ENCODE peak calls at places on chromosome 5, in seven cellular contexts. R is GM23338, V is AG10803, Q is omental fat pad, E is fibroblast of lung, U is cardiac muscle cell, F is Caco-2. H is an unnamed sample.

GRCh38 chr5:43304520-43304919 is 8.7 kb downstream of the HMGCS1 start:
- DNase-seq in R (no peak), V (peak; percentile 28), Q (no peak), E (no peak), U (no peak), F (no peak), H (no peak)

GRCh38 chr5:154648706-154649105 is 106.5 kb upstream of the LARP1 start:
- DNase-seq in R (peak; percentile 24), V (no peak), Q (no peak), E (no peak), U (no peak), F (peak; percentile 60), H (no peak)

GRCh38 chr5:17037751-17038150 is 101.7 kb upstream of the MYO10 start:
- DNase-seq in R (no peak), V (peak; percentile 46), Q (no peak), E (peak; percentile 69), U (no peak), F (no peak), H (no peak)

GRCh38 chr5:37849641-37850040 is 9.8 kb upstream of the GDNF start:
- DNase-seq in R (no peak), V (peak; percentile 29), Q (no peak), E (no peak), U (no peak), F (no peak), H (no peak)

GRCh38 chr5:14628346-14628745 is 36.2 kb upstream of the OTULIN start:
- DNase-seq in R (peak; percentile 76), V (peak; percentile 43), Q (no peak), E (peak; percentile 53), U (peak; percentile 80), F (peak; percentile 55), H (peak; percentile 47)

GRCh38 chr5:61289241-61289640 is 42.8 kb upstream of the ZSWIM6 start:
- DNase-seq in R (peak; percentile 41), V (no peak), Q (no peak), E (no peak), U (no peak), F (no peak), H (no peak)

GRCh38 chr5:26805076-26805475 is 233.3 kb downstream of the CDH9 start:
- DNase-seq in R (no peak), V (no peak), Q (no peak), E (no peak), U (no peak), F (no peak), H (no peak)

GRCh38 chr5:171477101-171477500 is 57.7 kb downstream of the FGF18 start:
- DNase-seq in R (no peak), V (no peak), Q (no peak), E (peak; percentile 65), U (no peak), F (no peak), H (no peak)

GRCh38 chr5:151234476-151235238 is 10.8 kb upstream of the CCDC69 start:
- DNase-seq in R (no peak), V (peak; percentile 47), Q (no peak), E (peak; percentile 25), U (no peak), F (no peak), H (no peak)

GRCh38 chr5:132226516-132227234 is 978 bp downstream of the P4HA2 start:
- DNase-seq in R (peak; percentile 35), V (peak; percentile 42), Q (no peak), E (peak; percentile 68), U (no peak), F (peak; percentile 22), H (no peak)

GRCh38 chr5:4700082-4700481 is 440.0 kb upstream of the ADAMTS16 start:
- DNase-seq in R (peak; percentile 84), V (peak; percentile 65), Q (peak; percentile 45), E (peak; percentile 71), U (peak; percentile 83), F (peak; percentile 62), H (peak; percentile 63)

GRCh38 chr5:142697356-142697807 is 11.5 kb upstream of the FGF1 start:
- DNase-seq in R (no peak), V (peak; percentile 66), Q (no peak), E (peak; percentile 25), U (no peak), F (no peak), H (no peak)

GRCh38 chr5:102895223-102895622 is 140.1 kb downstream of the PAM start:
- DNase-seq in R (no peak), V (no peak), Q (no peak), E (no peak), U (no peak), F (no peak), H (no peak)

GRCh38 chr5:134098690-134099089 is 15.8 kb upstream of the TCF7 start:
- DNase-seq in R (no peak), V (no peak), Q (no peak), E (no peak), U (no peak), F (no peak), H (no peak)

GRCh38 chr5:68730220-68731010 is 363.4 kb upstream of the SLC30A5 start:
- DNase-seq in R (no peak), V (peak; percentile 71), Q (no peak), E (peak; percentile 87), U (peak; percentile 39), F (no peak), H (no peak)

GRCh38 chr5:151345808-151346478 is 1.4 kb downstream of the SLC36A2 start:
- DNase-seq in R (no peak), V (peak; percentile 29), Q (no peak), E (peak; percentile 28), U (no peak), F (no peak), H (no peak)

GRCh38 chr5:41519801-41520200 is 9.4 kb upstream of the PLCXD3 start:
- DNase-seq in R (peak; percentile 12), V (no peak), Q (no peak), E (no peak), U (no peak), F (no peak), H (no peak)

GRCh38 chr5:50564079-50564478 is 102.4 kb upstream of the PARP8 start:
- DNase-seq in R (no peak), V (no peak), Q (no peak), E (no peak), U (no peak), F (no peak), H (no peak)

GRCh38 chr5:37520811-37521210 is 141.7 kb downstream of the WDR70 start:
- DNase-seq in R (no peak), V (no peak), Q (no peak), E (no peak), U (no peak), F (no peak), H (no peak)

GRCh38 chr5:125043781-125044391 is 297.4 kb upstream of the ZNF608 start:
- DNase-seq in R (no peak), V (peak; percentile 86), Q (no peak), E (peak; percentile 95), U (peak; percentile 88), F (no peak), H (no peak)

GRCh38 chr5:53766683-53767082 is 206.2 kb downstream of the NDUFS4 start:
- DNase-seq in R (no peak), V (no peak), Q (no peak), E (no peak), U (no peak), F (peak; percentile 60), H (no peak)

DNA sequence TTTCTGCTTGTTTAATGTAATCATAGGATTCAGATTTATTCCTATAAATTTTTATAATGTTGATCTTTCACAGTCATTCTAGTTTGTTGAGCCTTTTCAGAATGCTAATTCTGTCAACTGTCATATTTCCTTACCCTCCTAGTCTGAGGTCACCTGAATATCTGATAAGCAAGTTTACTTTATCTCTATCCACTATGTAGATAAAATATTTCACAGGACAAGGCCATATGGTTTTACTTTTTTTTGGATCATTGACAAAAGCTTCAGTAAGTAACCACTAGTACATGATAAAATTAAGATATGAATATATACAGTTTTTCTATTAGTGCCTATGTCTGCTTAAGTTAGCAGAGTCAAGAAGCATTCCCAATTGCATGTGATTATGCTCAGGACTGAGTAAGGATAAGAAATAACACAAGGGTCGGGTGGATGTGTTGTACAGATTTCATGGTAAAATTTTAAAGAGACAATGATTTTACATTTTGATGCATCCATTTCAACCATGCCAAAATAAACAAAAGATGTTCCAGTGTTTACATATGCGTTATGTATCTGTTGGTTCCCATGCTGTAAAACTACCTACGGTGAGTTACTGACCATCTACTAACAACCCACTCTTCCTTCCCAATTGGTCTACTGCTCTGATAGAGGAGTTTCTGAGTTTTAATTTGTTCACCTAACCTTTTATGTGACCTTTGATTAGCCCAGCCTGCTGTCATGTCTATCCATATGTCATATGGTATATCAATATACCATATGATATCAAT is 1696.9 kb downstream of the MAT2B start:
- DNase-seq in R (no peak), V (no peak), Q (no peak), E (peak; percentile 8), U (no peak), F (no peak), H (no peak)
- TF ChIP-seq CTCF in R (no peak), V (no peak), Q (no peak), E (no peak), U (no peak), F (no peak), H (no peak)

GRCh38 chr5:94024625-94025024 is 283.2 kb upstream of the POU5F2 start:
- DNase-seq in R (no peak), V (no peak), Q (no peak), E (no peak), U (no peak), F (no peak), H (no peak)

GRCh38 chr5:94028001-94028400 is 286.6 kb upstream of the POU5F2 start:
- DNase-seq in R (no peak), V (no peak), Q (no peak), E (peak; percentile 45), U (no peak), F (no peak), H (no peak)

GRCh38 chr5:94024101-94024500 is 282.7 kb upstream of the POU5F2 start:
- DNase-seq in R (no peak), V (peak; percentile 39), Q (no peak), E (peak; percentile 52), U (no peak), F (no peak), H (no peak)

GRCh38 chr5:94027145-94027544 is 285.7 kb upstream of the POU5F2 start:
- DNase-seq in R (no peak), V (no peak), Q (no peak), E (no peak), U (no peak), F (no peak), H (no peak)

GRCh38 chr5:94025788-94026473 is 284.5 kb upstream of the POU5F2 start:
- DNase-seq in R (peak; percentile 29), V (no peak), Q (no peak), E (no peak), U (no peak), F (peak; percentile 44), H (no peak)
- TF ChIP-seq CTCF in R (peak; percentile 47), V (no peak), Q (no peak), E (no peak), U (no peak), F (peak; percentile 2), H (no peak)

GRCh38 chr5:96652769-96653455 is 9.3 kb upstream of the CAST start:
- DNase-seq in R (peak; percentile 30), V (no peak), Q (no peak), E (peak; percentile 57), U (no peak), F (peak; percentile 62), H (no peak)
- TF ChIP-seq CTCF in R (no peak), V (no peak), Q (no peak), E (no peak), U (no peak), F (no peak), H (no peak)

DNA sequence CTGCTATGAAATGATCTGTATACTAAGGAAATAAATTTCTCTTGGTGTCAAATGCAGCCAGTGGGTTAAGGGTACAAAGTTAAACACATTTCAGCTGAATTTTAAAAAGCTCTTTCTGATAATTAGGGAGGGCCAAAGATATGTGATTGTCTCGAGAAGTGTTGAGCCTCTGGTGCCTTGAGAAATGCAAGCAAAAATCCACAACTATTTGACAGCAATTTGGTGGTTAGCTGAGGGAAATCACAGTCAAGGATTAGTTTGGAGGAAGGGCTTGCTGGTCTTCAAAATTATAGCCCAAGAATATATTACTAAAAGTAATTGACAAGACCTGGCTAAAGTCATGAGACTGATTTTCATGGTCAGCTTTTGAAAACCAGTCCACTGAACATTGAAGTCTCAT is 255.7 kb upstream of the PPP1R2B start:
- DNase-seq in R (no peak), V (peak; percentile 42), Q (no peak), E (peak; percentile 12), U (no peak), F (no peak), H (no peak)
- TF ChIP-seq CTCF in R (no peak), V (no peak), Q (no peak), E (no peak), U (no peak), F (no peak), H (no peak)